ENCODE peak calls at places on chromosomes 11 and 22, in nine cellular contexts. J is NCI-H82; G is T-helper 2 cell; A is activated T-cell treated with anti-CD3 and anti-CD28 coated beads for 4 hours; Y is memory B cell; X is A549; H is fibroblast of the conjunctiva; M is effector CD4-positive, alpha-beta T cell; I is mesothelial cell of epicardium. U is an unnamed sample.

GRCh38 chr11:117917591-117917990 is 11.6 kb downstream of the TMPRSS13 start:
- DNase-seq in J (no peak), G (no peak), A (no peak), Y (no peak), X (no peak), H (no peak), M (no peak), I (no peak), U (no peak)

GRCh38 chr11:110079726-110080125 is 13.5 kb upstream of the ZC3H12C start:
- DNase-seq in J (no peak), G (no peak), A (no peak), Y (no peak), X (no peak), H (no peak), M (no peak), I (no peak), U (no peak)

GRCh38 chr22:19232620-19233019 is 54.1 kb upstream of the SLC25A1 start:
- DNase-seq in J (no peak), G (no peak), A (no peak), Y (no peak), X (no peak), H (no peak), M (no peak), I (no peak), U (peak; percentile 96)

GRCh38 chr11:69981119-69981770 is 96.9 kb upstream of the ANO1 start:
- DNase-seq in J (no peak), G (no peak), A (no peak), Y (no peak), X (no peak), H (no peak), M (no peak), I (no peak), U (peak; percentile 30)

GRCh38 chr11:119910650-119911049 is 181.7 kb upstream of the NECTIN1 start:
- DNase-seq in J (no peak), G (no peak), A (no peak), Y (no peak), X (no peak), H (no peak), M (no peak), I (no peak), U (no peak)

GRCh38 chr22:26535499-26535898 is 23.2 kb upstream of the TFIP11 start:
- DNase-seq in J (no peak), G (no peak), A (no peak), Y (no peak), X (no peak), H (no peak), M (no peak), I (no peak), U (no peak)

GRCh38 chr22:36757608-36758220 is 18.2 kb downstream of the IFT27 start:
- DNase-seq in J (peak; percentile 84), G (peak; percentile 59), A (peak; percentile 57), Y (peak; percentile 67), X (peak; percentile 72), H (peak; percentile 57), M (peak; percentile 71), I (no peak), U (peak; percentile 68)

GRCh38 chr11:93213622-93214021 is 15.8 kb upstream of the SLC36A4 start:
- DNase-seq in J (no peak), G (no peak), A (no peak), Y (no peak), X (no peak), H (no peak), M (no peak), I (no peak), U (no peak)

GRCh38 chr11:76918941-76919386 is 58.2 kb downstream of the ACER3 start:
- DNase-seq in J (peak; percentile 67), G (no peak), A (no peak), Y (no peak), X (peak; percentile 69), H (peak; percentile 70), M (no peak), I (no peak), U (peak; percentile 84)

GRCh38 chr11:62201376-62201775 is 7.1 kb upstream of the SCGB2A1 start:
- DNase-seq in J (no peak), G (no peak), A (no peak), Y (no peak), X (no peak), H (no peak), M (no peak), I (no peak), U (peak; percentile 72)

GRCh38 chr22:33726294-33726711 is 194.0 kb downstream of the LARGE1 start:
- DNase-seq in J (no peak), G (no peak), A (no peak), Y (no peak), X (peak; percentile 9), H (no peak), M (no peak), I (no peak), U (no peak)

GRCh38 chr11:117874253-117874909 is 2.1 kb downstream of the FXYD6 start:
- DNase-seq in J (no peak), G (no peak), A (no peak), Y (no peak), X (no peak), H (no peak), M (no peak), I (no peak), U (peak; percentile 70)

GRCh38 chr11:110339456-110339855 is 43.0 kb upstream of the RDX start:
- DNase-seq in J (no peak), G (no peak), A (no peak), Y (no peak), X (no peak), H (no peak), M (no peak), I (no peak), U (no peak)

GRCh38 chr22:18966748-18967147 is 30.7 kb upstream of the PRODH start:
- DNase-seq in J (no peak), G (no peak), A (no peak), Y (no peak), X (no peak), H (no peak), M (no peak), I (no peak), U (peak; percentile 30)

GRCh38 chr22:20112623-20113511 is 3.0 kb upstream of the RANBP1 start:
- DNase-seq in J (no peak), G (no peak), A (no peak), Y (no peak), X (no peak), H (no peak), M (no peak), I (no peak), U (no peak)